ENCODE peak calls at places on chromosomes 7 and 10, in six cellular contexts. R is prostate gland, Q is foreskin keratinocyte, P is activated gamma-delta T cell treated with Interleukin-2 at 50 U/mL for 16 hours, A is GM19239, N is amygdala. O is an unnamed sample.

GRCh38 chr10:84632866-84633265 is 304.5 kb downstream of the CCSER2 start:
- DNase-seq in Q (peak), R (peak), N (no peak), P (no peak), A (no peak), O (no peak)

GRCh38 chr7:112414855-112415490 is 35.3 kb upstream of the IFRD1 start:
- DNase-seq in R (no peak), A (no peak), N (no peak), P (no peak), Q (no peak), O (no peak)

GRCh38 chr10:77011823-77012566 is 625.6 kb downstream of the KCNMA1 start:
- DNase-seq in Q (no peak), N (no peak), A (no peak), R (no peak), P (no peak), O (no peak)

GRCh38 chr10:111093741-111094380 is 17.0 kb downstream of the ADRA2A start:
- DNase-seq in A (no peak), N (no peak), Q (peak), R (no peak), P (no peak), O (peak)

GRCh38 chr10:98316661-98317060 is 48.7 kb upstream of the LOXL4 start:
- DNase-seq in Q (no peak), A (no peak), P (no peak), R (no peak), N (no peak), O (no peak)

GRCh38 chr7:78489851-78490250 is 691.3 kb downstream of the PHTF2 start:
- DNase-seq in N (no peak), P (no peak), R (no peak), A (no peak), Q (no peak), O (no peak)

GRCh38 chr10:128000660-128001059 is 93.8 kb downstream of the PTPRE start:
- DNase-seq in Q (no peak), P (no peak), A (no peak), R (no peak), N (no peak), O (peak)

GRCh38 chr7:8277394-8277982 is 15.5 kb upstream of the ICA1 start:
- DNase-seq in P (no peak), R (no peak), A (no peak), Q (no peak), N (no peak), O (no peak)

GRCh38 chr7:28954446-28954845 is 3.7 kb downstream of the TRIL start:
- DNase-seq in R (no peak), P (no peak), A (no peak), Q (no peak), N (no peak), O (no peak)

GRCh38 chr7:157337316-157338149 is 729 bp downstream of the DNAJB6 start:
- DNase-seq in A (peak), N (no peak), R (peak), Q (no peak), P (peak), O (no peak)

GRCh38 chr7:99497771-99498545 is 2.1 kb downstream of the ZNF394 start:
- DNase-seq in N (no peak), R (no peak), A (no peak), Q (no peak), P (no peak), O (no peak)

GRCh38 chr10:102744374-102745051 is 765 bp downstream of the WBP1L start:
- DNase-seq in R (no peak), P (no peak), Q (no peak), N (no peak), A (no peak), O (peak)

GRCh38 chr10:44400553-44400952 is 15.7 kb upstream of the CXCL12 start:
- DNase-seq in R (no peak), N (no peak), Q (no peak), P (no peak), A (no peak), O (no peak)

GRCh38 chr10:131279516-131279915 is 32.0 kb downstream of the TCERG1L start:
- DNase-seq in N (no peak), A (no peak), Q (no peak), P (no peak), R (no peak), O (no peak)

GRCh38 chr7:87474533-87475358 is 734 bp downstream of the ABCB4 start:
- DNase-seq in Q (no peak), P (no peak), R (no peak), A (peak), N (no peak), O (no peak)

GRCh38 chr7:112945046-112945445 is 141.6 kb downstream of the GPR85 start:
- DNase-seq in N (no peak), A (no peak), Q (no peak), P (no peak), R (no peak), O (no peak)

GRCh38 chr7:158531661-158532060 is 56.0 kb downstream of the PTPRN2 start:
- DNase-seq in N (no peak), A (no peak), R (no peak), P (no peak), Q (no peak), O (peak)

GRCh38 chr10:51074238-51075028 is at the start of gene PRKG1:
- DNase-seq in P (no peak), Q (peak), A (no peak), N (peak), R (peak), O (peak)

GRCh38 chr10:46229144-46229563 is 57.6 kb upstream of the ANTXRL start:
- DNase-seq in R (no peak), A (peak), N (no peak), P (no peak), Q (no peak), O (peak)

GRCh38 chr7:157267516-157267915 is 69.3 kb upstream of the DNAJB6 start:
- DNase-seq in Q (no peak), A (no peak), P (no peak), R (no peak), N (no peak), O (no peak)

GRCh38 chr10:126867567-126868365 is 37.5 kb upstream of the DOCK1 start:
- DNase-seq in Q (no peak), R (no peak), P (no peak), A (no peak), N (no peak), O (no peak)

GRCh38 chr10:49621561-49621960 is 7.7 kb downstream of the CHAT start:
- DNase-seq in N (no peak), A (no peak), P (no peak), Q (no peak), R (no peak), O (peak)

GRCh38 chr10:46520381-46520780 is 36.1 kb downstream of the GPRIN2 start:
- DNase-seq in A (no peak), Q (no peak), N (no peak), R (no peak), P (peak), O (peak)

GRCh38 chr10:122293156-122293978 is 22.3 kb downstream of the BTBD16 start:
- DNase-seq in N (no peak), P (no peak), Q (no peak), A (no peak), R (no peak), O (no peak)

GRCh38 chr10:80545258-80545881 is 7.7 kb downstream of the SH2D4B start:
- DNase-seq in R (no peak), N (no peak), A (no peak), Q (no peak), P (no peak), O (no peak)

GRCh38 chr7:80873140-80873539 is 45.7 kb downstream of the SEMA3C start:
- DNase-seq in P (no peak), R (no peak), Q (no peak), N (no peak), A (no peak), O (no peak)

GRCh38 chr7:17368856-17369520 is 70.5 kb downstream of the AHR start:
- DNase-seq in N (no peak), P (no peak), A (no peak), R (no peak), Q (no peak), O (no peak)